ENCODE peak calls at places on chromosomes 4 and X, in eight cellular contexts. T is AG09309, N is right lobe of liver, W is posterior cingulate gyrus, D is NB4, R is sciatic nerve, H is GM12891, F is HFFc6. X is an unnamed sample.

GRCh38 chrX:46865281-46865680 is 28.4 kb downstream of the RP2 start:
- DNase-seq in D (peak), H (no peak), T (no peak), F (peak), N (no peak), R (no peak), W (no peak), X (no peak)

GRCh38 chr4:23614284-23614892 is 275.5 kb downstream of the PPARGC1A start:
- DNase-seq in N (no peak), W (no peak), D (peak), H (peak), T (no peak), R (no peak), F (no peak), X (peak)

GRCh38 chrX:129981752-129982299 is 609 bp upstream of the BCORL1 start:
- DNase-seq in R (no peak), N (peak), D (peak), T (no peak), F (no peak), H (no peak), W (no peak), X (no peak)

GRCh38 chr4:138049350-138049749 is 192.8 kb downstream of the SLC7A11 start:
- DNase-seq in W (no peak), N (no peak), D (no peak), R (no peak), H (no peak), F (no peak), T (no peak), X (no peak)

GRCh38 chr4:10115657-10116624 is 658 bp downstream of the WDR1 start:
- DNase-seq in N (peak), W (no peak), F (no peak), R (peak), T (no peak), D (peak), H (peak), X (peak)

GRCh38 chrX:39855748-39856129 is 242.0 kb downstream of the BCOR start:
- DNase-seq in R (no peak), D (peak), W (no peak), H (no peak), N (no peak), F (no peak), T (no peak), X (no peak)

GRCh38 chr4:79827283-79827682 is 245.7 kb downstream of the ANTXR2 start:
- DNase-seq in W (no peak), T (no peak), D (no peak), H (no peak), N (no peak), F (no peak), R (no peak), X (no peak)

GRCh38 chr4:25466966-25467697 is 90.1 kb downstream of the ANAPC4 start:
- DNase-seq in F (no peak), W (no peak), H (no peak), T (no peak), D (no peak), R (no peak), N (no peak), X (no peak)

GRCh38 chrX:4240541-4241194 is 527.2 kb upstream of the PRKX start:
- DNase-seq in N (no peak), T (no peak), D (peak), R (no peak), H (no peak), F (no peak), W (no peak), X (no peak)

GRCh38 chr4:111228874-111229273 is 606.0 kb upstream of the PITX2 start:
- DNase-seq in H (no peak), W (no peak), R (no peak), T (peak), F (peak), D (no peak), N (no peak), X (no peak)

GRCh38 chr4:120156115-120156718 is 89.6 kb upstream of the MAD2L1 start:
- DNase-seq in R (no peak), W (no peak), N (no peak), D (peak), F (peak), H (no peak), T (peak), X (no peak)

GRCh38 chrX:81174286-81174685 is 27.4 kb downstream of the HMGN5 start:
- DNase-seq in N (no peak), H (no peak), W (no peak), T (no peak), D (peak), R (no peak), F (peak), X (no peak)

GRCh38 chr4:41146716-41147506 is 67.4 kb downstream of the APBB2 start:
- DNase-seq in T (no peak), R (peak), F (no peak), W (peak), H (no peak), N (peak), D (no peak), X (no peak)

GRCh38 chr4:180947421-180947820 is 1295.8 kb upstream of the TENM3 start:
- DNase-seq in N (no peak), D (peak), R (no peak), T (peak), H (no peak), W (no peak), F (no peak), X (no peak)

GRCh38 chr4:4555916-4556315 is 14.1 kb upstream of the STX18 start:
- DNase-seq in F (peak), R (no peak), D (no peak), N (no peak), W (no peak), H (no peak), T (peak), X (peak)

GRCh38 chr4:108829981-108830492 is 67.2 kb upstream of the ETNPPL start:
- DNase-seq in R (no peak), D (no peak), N (no peak), W (no peak), T (no peak), H (no peak), F (no peak), X (no peak)